ENCODE peak calls at places on chromosomes 16 and 17, in six cellular contexts. One of them, this sample, is unnamed.

GRCh38 chr17:37741334-37742113 is 3.3 kb downstream of the HNF1B start:
- DNase-seq in tibial artery: no peak
- DNase-seq in CD8-positive, alpha-beta T cell: no peak
- DNase-seq in heart right ventricle: no peak
- DNase-seq in fibroblast of lung: no peak
- DNase-seq in upper lobe of right lung: no peak
- DNase-seq in this sample: no peak

GRCh38 chr17:79830763-79831366 is 8.4 kb downstream of the CBX4 start:
- DNase-seq in tibial artery: no peak
- DNase-seq in CD8-positive, alpha-beta T cell: no peak
- DNase-seq in heart right ventricle: no peak
- DNase-seq in fibroblast of lung: no peak
- DNase-seq in upper lobe of right lung: no peak
- DNase-seq in this sample: no peak

GRCh38 chr17:58337126-58337599 is 8.6 kb upstream of the TSPOAP1 start:
- DNase-seq in tibial artery: no peak
- DNase-seq in CD8-positive, alpha-beta T cell: peak; percentile 71
- DNase-seq in heart right ventricle: no peak
- DNase-seq in fibroblast of lung: no peak
- DNase-seq in upper lobe of right lung: peak; percentile 62
- DNase-seq in this sample: no peak

GRCh38 chr17:68777243-68777855 is 176.2 kb upstream of the FAM20A start:
- DNase-seq in tibial artery: peak; percentile 57
- DNase-seq in CD8-positive, alpha-beta T cell: no peak
- DNase-seq in heart right ventricle: peak; percentile 17
- DNase-seq in fibroblast of lung: peak; percentile 39
- DNase-seq in upper lobe of right lung: no peak
- DNase-seq in this sample: peak; percentile 59

GRCh38 chr16:19722981-19723380 is 4.9 kb downstream of the IQCK start:
- DNase-seq in tibial artery: no peak
- DNase-seq in CD8-positive, alpha-beta T cell: no peak
- DNase-seq in heart right ventricle: no peak
- DNase-seq in fibroblast of lung: no peak
- DNase-seq in upper lobe of right lung: no peak
- DNase-seq in this sample: no peak

GRCh38 chr17:27494192-27495091 is 38.2 kb downstream of the KSR1 start:
- DNase-seq in tibial artery: peak; percentile 92
- DNase-seq in CD8-positive, alpha-beta T cell: no peak
- DNase-seq in heart right ventricle: peak; percentile 63
- DNase-seq in fibroblast of lung: peak; percentile 57
- DNase-seq in upper lobe of right lung: peak; percentile 82
- DNase-seq in this sample: peak; percentile 76

GRCh38 chr17:2085648-2085949 is 30.7 kb downstream of the HIC1 start:
- DNase-seq in tibial artery: peak; percentile 56
- DNase-seq in CD8-positive, alpha-beta T cell: no peak
- DNase-seq in heart right ventricle: peak; percentile 68
- DNase-seq in fibroblast of lung: peak; percentile 79
- DNase-seq in upper lobe of right lung: no peak
- DNase-seq in this sample: no peak

GRCh38 chr16:29974291-29975133 is 844 bp downstream of the TAOK2 start:
- DNase-seq in tibial artery: peak; percentile 24
- DNase-seq in CD8-positive, alpha-beta T cell: peak; percentile 51
- DNase-seq in heart right ventricle: peak; percentile 34
- DNase-seq in fibroblast of lung: peak; percentile 23
- DNase-seq in upper lobe of right lung: peak; percentile 70
- DNase-seq in this sample: peak; percentile 32

GRCh38 chr16:86383488-86384262 is 126.7 kb upstream of the FOXF1 start:
- DNase-seq in tibial artery: peak; percentile 43
- DNase-seq in CD8-positive, alpha-beta T cell: no peak
- DNase-seq in heart right ventricle: no peak
- DNase-seq in fibroblast of lung: peak; percentile 93
- DNase-seq in upper lobe of right lung: no peak
- DNase-seq in this sample: no peak

GRCh38 chr16:88882358-88883030 is 16.0 kb upstream of the PABPN1L start:
- DNase-seq in tibial artery: no peak
- DNase-seq in CD8-positive, alpha-beta T cell: no peak
- DNase-seq in heart right ventricle: no peak
- DNase-seq in fibroblast of lung: no peak
- DNase-seq in upper lobe of right lung: no peak
- DNase-seq in this sample: no peak

DNA sequence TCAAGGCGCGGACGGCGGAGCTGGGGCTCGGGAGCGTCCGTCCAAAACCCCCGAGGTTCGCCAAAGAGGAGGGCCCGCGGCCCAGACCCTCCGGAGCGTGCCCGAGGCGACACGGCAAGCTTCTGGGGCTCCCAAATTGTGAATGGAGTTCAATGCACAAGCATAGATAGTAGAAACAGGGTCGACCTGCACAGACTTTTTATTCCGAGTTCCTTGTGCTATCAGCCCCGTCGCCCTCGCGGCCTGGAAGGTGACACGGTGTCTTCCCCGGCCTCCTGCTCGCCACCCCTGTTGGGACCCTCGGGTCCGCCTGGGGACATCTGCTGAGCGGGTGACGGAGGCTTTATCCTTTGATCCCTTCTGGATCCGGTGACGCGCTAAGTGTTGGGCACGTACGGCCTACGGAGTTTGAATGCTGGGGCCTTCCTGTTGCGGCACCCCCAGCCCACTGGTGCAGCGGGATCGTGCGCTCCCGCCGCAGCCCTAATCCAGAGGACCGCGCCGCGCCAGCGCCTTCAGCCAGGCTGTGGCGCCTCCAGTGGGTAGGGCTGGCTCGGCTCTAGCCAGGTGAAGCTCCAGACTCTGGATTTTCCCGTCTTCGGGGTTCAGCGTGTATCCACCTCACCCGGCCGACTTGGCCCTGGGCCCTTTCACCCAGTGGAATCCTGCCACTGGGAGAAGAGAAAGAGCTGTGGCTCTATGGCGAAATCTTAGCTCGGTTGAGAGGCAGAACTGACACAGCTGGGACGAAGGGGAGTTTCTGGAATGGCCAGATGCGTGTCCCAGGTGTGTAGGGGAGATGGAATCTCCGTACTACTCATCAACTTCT is 17.0 kb upstream of the NTN1 start:
- DNase-seq in tibial artery: no peak
- DNase-seq in CD8-positive, alpha-beta T cell: no peak
- DNase-seq in heart right ventricle: no peak
- DNase-seq in fibroblast of lung: no peak
- DNase-seq in upper lobe of right lung: no peak
- DNase-seq in this sample: no peak
- TF ChIP-seq CTCF in tibial artery: no peak
- TF ChIP-seq CTCF in CD8-positive, alpha-beta T cell: no peak
- TF ChIP-seq CTCF in heart right ventricle: no peak
- TF ChIP-seq CTCF in fibroblast of lung: no peak
- TF ChIP-seq CTCF in upper lobe of right lung: no peak
- TF ChIP-seq CTCF in this sample: no peak

GRCh38 chr17:81034779-81035388 is at the start of gene BAIAP2:
- DNase-seq in tibial artery: peak; percentile 91
- DNase-seq in CD8-positive, alpha-beta T cell: peak; percentile 97
- DNase-seq in heart right ventricle: peak; percentile 99
- DNase-seq in fibroblast of lung: peak; percentile 89
- DNase-seq in upper lobe of right lung: peak; percentile 99
- DNase-seq in this sample: peak; percentile 96
- TF ChIP-seq CTCF in tibial artery: no peak
- TF ChIP-seq CTCF in CD8-positive, alpha-beta T cell: no peak
- TF ChIP-seq CTCF in heart right ventricle: peak; percentile 12
- TF ChIP-seq CTCF in fibroblast of lung: no peak
- TF ChIP-seq CTCF in upper lobe of right lung: no peak
- TF ChIP-seq CTCF in this sample: no peak

GRCh38 chr17:20009052-20009301 is 182 bp upstream of the SPECC1 start:
- DNase-seq in tibial artery: no peak
- DNase-seq in CD8-positive, alpha-beta T cell: no peak
- DNase-seq in heart right ventricle: no peak
- DNase-seq in fibroblast of lung: no peak
- DNase-seq in upper lobe of right lung: peak; percentile 88
- DNase-seq in this sample: no peak
- TF ChIP-seq CTCF in tibial artery: no peak
- TF ChIP-seq CTCF in CD8-positive, alpha-beta T cell: no peak
- TF ChIP-seq CTCF in heart right ventricle: no peak
- TF ChIP-seq CTCF in fibroblast of lung: no peak
- TF ChIP-seq CTCF in upper lobe of right lung: no peak
- TF ChIP-seq CTCF in this sample: no peak

GRCh38 chr17:44384823-44385286 is 4.6 kb downstream of the ITGA2B start:
- DNase-seq in tibial artery: no peak
- DNase-seq in CD8-positive, alpha-beta T cell: no peak
- DNase-seq in heart right ventricle: no peak
- DNase-seq in fibroblast of lung: no peak
- DNase-seq in upper lobe of right lung: no peak
- DNase-seq in this sample: no peak

GRCh38 chr17:44384281-44384822 is 5.1 kb downstream of the ITGA2B start:
- DNase-seq in tibial artery: no peak
- DNase-seq in CD8-positive, alpha-beta T cell: no peak
- DNase-seq in heart right ventricle: no peak
- DNase-seq in fibroblast of lung: no peak
- DNase-seq in upper lobe of right lung: no peak
- DNase-seq in this sample: no peak

GRCh38 chr17:44386182-44386525 is 3.3 kb downstream of the ITGA2B start:
- DNase-seq in tibial artery: no peak
- DNase-seq in CD8-positive, alpha-beta T cell: no peak
- DNase-seq in heart right ventricle: no peak
- DNase-seq in fibroblast of lung: no peak
- DNase-seq in upper lobe of right lung: no peak
- DNase-seq in this sample: no peak

GRCh38 chr17:44383861-44384260 is 5.6 kb downstream of the ITGA2B start:
- DNase-seq in tibial artery: no peak
- DNase-seq in CD8-positive, alpha-beta T cell: no peak
- DNase-seq in heart right ventricle: no peak
- DNase-seq in fibroblast of lung: no peak
- DNase-seq in upper lobe of right lung: no peak
- DNase-seq in this sample: no peak

DNA sequence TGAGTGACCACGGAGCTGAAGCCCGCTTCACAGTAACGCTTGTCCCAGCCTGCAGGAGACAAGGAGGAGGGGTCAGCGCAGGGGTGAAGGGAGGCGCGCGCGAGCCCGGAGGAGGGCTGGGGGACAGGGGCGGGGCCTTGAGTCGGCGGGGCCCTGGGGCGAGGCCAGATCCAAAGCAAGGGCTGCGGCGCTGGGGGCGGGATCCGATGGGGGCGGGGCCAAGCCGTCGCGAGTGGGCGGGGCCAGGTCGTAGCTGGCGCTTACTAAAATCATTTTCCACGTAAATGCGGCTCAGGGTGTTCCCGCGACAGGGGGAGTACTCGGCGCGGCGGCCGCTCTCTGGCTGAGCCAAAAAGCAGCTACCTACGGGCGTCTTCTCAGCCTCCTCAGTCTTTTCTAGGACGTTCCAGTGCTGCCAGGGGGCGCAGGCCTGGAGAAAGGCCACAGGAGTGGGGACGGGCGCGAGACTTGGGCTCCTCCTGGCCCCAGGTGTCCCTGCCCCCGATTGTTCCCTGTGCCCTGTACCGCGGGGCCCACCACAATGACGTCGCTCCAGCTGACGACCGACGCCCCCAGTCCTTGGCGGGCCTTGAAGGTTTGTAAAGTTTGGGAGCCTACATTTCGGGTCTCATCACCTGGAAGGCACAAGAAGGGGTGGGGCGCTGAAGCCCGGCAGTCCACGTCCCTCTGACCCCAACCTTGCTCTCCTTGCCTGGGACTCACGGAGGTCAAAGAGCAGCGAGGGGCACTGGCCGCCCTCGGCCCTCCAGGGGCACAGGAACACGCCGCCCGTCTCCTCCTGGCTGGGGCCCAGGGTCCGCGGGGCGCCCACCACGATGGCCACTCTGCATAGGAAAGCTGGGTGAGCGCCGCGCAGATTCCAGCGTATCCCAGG is 3.9 kb downstream of the ITGA2B start:
- DNase-seq in tibial artery: peak; percentile 61
- DNase-seq in CD8-positive, alpha-beta T cell: peak; percentile 83
- DNase-seq in heart right ventricle: peak; percentile 85
- DNase-seq in fibroblast of lung: peak; percentile 61
- DNase-seq in upper lobe of right lung: peak; percentile 91
- DNase-seq in this sample: peak; percentile 91
- TF ChIP-seq CTCF in tibial artery: no peak
- TF ChIP-seq CTCF in CD8-positive, alpha-beta T cell: no peak
- TF ChIP-seq CTCF in heart right ventricle: peak; percentile 17
- TF ChIP-seq CTCF in fibroblast of lung: peak; percentile 22
- TF ChIP-seq CTCF in upper lobe of right lung: peak; percentile 25
- TF ChIP-seq CTCF in this sample: no peak